ENCODE peak calls at places on chromosomes 7 and 10, in seven cellular contexts. P is amniotic stem cell; N is NCI-H1092 treated with DMSO at 0.1 percent for 48 hours; U is lower lobe of right lung; C is HCT116; Y is effector memory CD8-positive, alpha-beta T cell; B is DMS153. A is an unnamed sample.
A peak's percentile ranks its signal among the peaks of the same experiment; 100 is the strongest.

GRCh38 chr10:31508882-31509281 is 189.9 kb downstream of the ZEB1 start:
- DNase-seq in P (no peak), N (no peak), U (no peak), C (no peak), Y (no peak), B (no peak), A (no peak)

GRCh38 chr7:23347007-23347681 is 48.0 kb downstream of the MALSU1 start:
- DNase-seq in P (no peak), N (no peak), U (no peak), C (no peak), Y (no peak), B (no peak), A (no peak)

GRCh38 chr7:1912472-1913289 is 242.6 kb downstream of the ELFN1 start:
- DNase-seq in P (peak; percentile 80), N (no peak), U (no peak), C (no peak), Y (no peak), B (no peak), A (no peak)

GRCh38 chr10:17043586-17043985 is 86.0 kb downstream of the CUBN start:
- DNase-seq in P (no peak), N (no peak), U (no peak), C (no peak), Y (no peak), B (no peak), A (no peak)

GRCh38 chr7:142445019-142445686 is 187.3 kb upstream of the PRSS58 start:
- DNase-seq in P (no peak), N (no peak), U (no peak), C (peak; percentile 12), Y (no peak), B (no peak), A (peak; percentile 28)

GRCh38 chr7:155804431-155804831 is 7.8 kb downstream of the SHH start:
- DNase-seq in P (no peak), N (peak; percentile 24), U (no peak), C (no peak), Y (no peak), B (no peak), A (peak; percentile 52)

GRCh38 chr7:50748472-50748871 is 34.2 kb downstream of the GRB10 start:
- DNase-seq in P (no peak), N (no peak), U (no peak), C (no peak), Y (no peak), B (no peak), A (no peak)

GRCh38 chr7:139958599-139959380 is 104.0 kb downstream of the PARP12 start:
- DNase-seq in P (no peak), N (no peak), U (no peak), C (no peak), Y (no peak), B (no peak), A (no peak)

GRCh38 chr7:150400779-150401423 is 21.8 kb downstream of the ZNF775 start:
- DNase-seq in P (no peak), N (no peak), U (no peak), C (no peak), Y (no peak), B (no peak), A (peak; percentile 36)

GRCh38 chr7:117218700-117219099 is 104.2 kb downstream of the WNT2 start:
- DNase-seq in P (no peak), N (no peak), U (no peak), C (no peak), Y (no peak), B (no peak), A (no peak)

GRCh38 chr7:40583653-40584424 is 449.0 kb downstream of the SUGCT start:
- DNase-seq in P (no peak), N (no peak), U (no peak), C (no peak), Y (no peak), B (no peak), A (no peak)

GRCh38 chr10:127618797-127619196 is 69.7 kb downstream of the NPS start:
- DNase-seq in P (no peak), N (peak; percentile 27), U (no peak), C (no peak), Y (no peak), B (no peak), A (no peak)

GRCh38 chr7:140033036-140033435 is 29.7 kb downstream of the PARP12 start:
- DNase-seq in P (peak; percentile 19), N (no peak), U (no peak), C (no peak), Y (no peak), B (no peak), A (no peak)

GRCh38 chr10:49149881-49150280 is 16.1 kb upstream of the FAM170B start:
- DNase-seq in P (no peak), N (peak; percentile 47), U (no peak), C (no peak), Y (no peak), B (no peak), A (no peak)

GRCh38 chr7:92043637-92044036 is 90.6 kb downstream of the CYP51A1 start:
- DNase-seq in P (no peak), N (no peak), U (no peak), C (no peak), Y (no peak), B (no peak), A (no peak)

GRCh38 chr10:16519908-16520861 is 1.5 kb downstream of the C1QL3 start:
- DNase-seq in P (no peak), N (peak; percentile 21), U (no peak), C (no peak), Y (no peak), B (no peak), A (no peak)

GRCh38 chr10:101467286-101467770 is 113.4 kb downstream of the BTRC start:
- DNase-seq in P (peak; percentile 23), N (peak; percentile 84), U (no peak), C (peak; percentile 76), Y (peak; percentile 29), B (peak; percentile 84), A (peak; percentile 83)

GRCh38 chr7:101614098-101614938 is 14.8 kb downstream of the MYL10 start:
- DNase-seq in P (no peak), N (no peak), U (no peak), C (no peak), Y (no peak), B (no peak), A (no peak)

A was measured in HT-29.